ENCODE peak calls at places on chromosomes 12 and 14, in nine cellular contexts. C is HL-60, S is GM23338, I is GM12892, Q is HCT116, P is spleen, V is prostate gland, A is Panc1, W is stomach. T is an unnamed sample.

GRCh38 chr14:94771906-94772468 is 2.1 kb upstream of the GSC start:
- DNase-seq in C (no peak), S (peak), I (no peak), Q (no peak), P (peak), V (no peak), A (no peak), W (no peak), T (no peak)

GRCh38 chr14:55588259-55588699 is 8.3 kb downstream of the KTN1 start:
- DNase-seq in C (no peak), S (no peak), I (no peak), Q (no peak), P (no peak), V (no peak), A (no peak), W (no peak), T (no peak)

GRCh38 chr12:4152145-4152795 is 121.3 kb upstream of the CCND2 start:
- DNase-seq in C (no peak), S (no peak), I (no peak), Q (no peak), P (no peak), V (no peak), A (no peak), W (no peak), T (no peak)

GRCh38 chr14:55884819-55885218 is 233.4 kb upstream of the PELI2 start:
- DNase-seq in C (no peak), S (no peak), I (no peak), Q (no peak), P (no peak), V (peak), A (no peak), W (no peak), T (no peak)

GRCh38 chr12:130826151-130826801 is 12.8 kb downstream of the STX2 start:
- DNase-seq in C (no peak), S (peak), I (no peak), Q (no peak), P (peak), V (no peak), A (no peak), W (no peak), T (no peak)

GRCh38 chr14:58560208-58560607 is 77.6 kb upstream of the DACT1 start:
- DNase-seq in C (no peak), S (no peak), I (no peak), Q (no peak), P (no peak), V (no peak), A (no peak), W (no peak), T (no peak)

GRCh38 chr12:53324113-53324778 is 2.8 kb upstream of the AAAS start:
- DNase-seq in C (peak), S (peak), I (no peak), Q (no peak), P (peak), V (no peak), A (no peak), W (peak), T (no peak)

GRCh38 chr12:6384499-6385436 is 806 bp downstream of the LTBR start:
- DNase-seq in C (no peak), S (no peak), I (no peak), Q (no peak), P (no peak), V (no peak), A (no peak), W (no peak), T (no peak)

GRCh38 chr12:45331552-45331951 is 115.7 kb downstream of the ANO6 start:
- DNase-seq in C (no peak), S (no peak), I (no peak), Q (no peak), P (no peak), V (no peak), A (no peak), W (no peak), T (no peak)

GRCh38 chr12:117494833-117495714 is 133.6 kb upstream of the NOS1 start:
- DNase-seq in C (no peak), S (peak), I (no peak), Q (no peak), P (no peak), V (peak), A (no peak), W (peak), T (no peak)

GRCh38 chr12:50951112-50951511 is 1.2 kb upstream of the HIGD1C start:
- DNase-seq in C (no peak), S (no peak), I (no peak), Q (no peak), P (no peak), V (no peak), A (no peak), W (no peak), T (peak)

GRCh38 chr12:45305904-45306303 is 90.0 kb downstream of the ANO6 start:
- DNase-seq in C (no peak), S (no peak), I (no peak), Q (no peak), P (no peak), V (no peak), A (no peak), W (no peak), T (no peak)

GRCh38 chr14:104680056-104680805 is 9.2 kb upstream of the INF2 start:
- DNase-seq in C (no peak), S (no peak), I (no peak), Q (no peak), P (peak), V (no peak), A (no peak), W (peak), T (no peak)

GRCh38 chr12:53053223-53054111 is 3.6 kb downstream of the TNS2 start:
- DNase-seq in C (no peak), S (peak), I (peak), Q (peak), P (peak), V (peak), A (no peak), W (peak), T (no peak)

GRCh38 chr12:92408072-92408900 is 262.6 kb upstream of the BTG1 start:
- DNase-seq in C (no peak), S (peak), I (no peak), Q (peak), P (no peak), V (peak), A (peak), W (peak), T (no peak)

GRCh38 chr12:93115646-93116045 is 186.6 kb upstream of the EEA1 start:
- DNase-seq in C (no peak), S (no peak), I (no peak), Q (no peak), P (no peak), V (no peak), A (no peak), W (no peak), T (no peak)

GRCh38 chr14:87745507-87746118 is 247.4 kb downstream of the GALC start:
- DNase-seq in C (peak), S (peak), I (no peak), Q (peak), P (no peak), V (no peak), A (peak), W (no peak), T (no peak)

DNA sequence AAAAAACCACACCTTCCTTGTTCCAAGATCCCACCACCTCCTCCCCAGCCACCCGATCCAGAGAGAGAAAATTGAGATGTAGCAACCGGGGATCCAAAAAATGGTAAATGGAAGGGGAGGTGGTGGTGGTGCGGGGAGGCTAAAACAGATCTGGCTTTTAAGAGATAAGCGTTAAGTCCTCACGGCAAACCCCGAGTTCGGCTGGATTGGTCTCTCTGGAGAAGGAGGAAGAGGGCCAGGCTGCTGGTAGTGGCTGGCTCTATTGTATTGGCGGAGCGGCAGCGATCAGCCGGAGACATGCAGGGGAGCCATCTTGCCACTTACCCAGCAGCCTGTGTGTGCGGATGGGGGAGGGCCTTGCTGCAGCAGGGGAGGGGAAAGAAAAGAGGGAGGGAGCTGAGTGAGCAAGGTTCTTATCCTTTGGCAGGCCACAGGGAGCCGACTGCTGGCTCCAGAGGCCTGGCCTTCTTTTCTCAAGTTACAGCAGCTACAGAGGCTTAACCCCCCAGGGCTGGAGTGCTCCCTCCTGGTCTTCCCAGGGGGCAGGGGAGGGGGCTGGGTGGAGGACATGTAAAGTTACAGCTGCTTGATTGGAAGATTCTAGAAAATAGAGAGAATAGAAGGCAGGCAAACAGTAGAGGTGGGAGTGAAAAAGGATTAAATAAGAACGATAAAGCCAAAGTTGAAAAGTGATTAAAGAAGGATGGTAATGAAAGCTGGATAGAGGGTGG is 14.1 kb upstream of the CDH24 start:
- DNase-seq in C (peak), S (peak), I (peak), Q (no peak), P (peak), V (peak), A (no peak), W (peak), T (peak)
- TF ChIP-seq POLR2AphosphoS5 in C (peak), S (peak), I (peak), Q (peak), P (peak), V (peak), A (peak), W (peak), T (peak)

DNA sequence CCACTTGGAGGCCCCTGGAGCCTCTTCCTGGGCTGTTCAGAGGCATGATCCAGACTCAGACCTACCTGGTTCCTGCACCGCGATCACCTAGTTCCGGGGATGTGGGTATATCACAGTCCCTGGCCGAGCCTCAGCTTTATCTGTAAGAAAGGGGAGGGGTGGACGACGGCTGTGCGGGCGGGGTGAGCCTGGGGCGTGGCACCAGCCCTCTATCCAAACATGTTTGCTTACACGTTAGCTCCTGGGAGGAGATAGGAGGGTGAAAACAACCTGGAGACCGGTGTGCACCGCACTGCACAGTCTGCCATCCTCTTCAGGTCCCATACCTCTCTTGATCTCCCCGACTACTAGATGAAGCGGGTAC is 1.2 kb downstream of the ANKRD9 start:
- DNase-seq in C (no peak), S (no peak), I (no peak), Q (no peak), P (no peak), V (peak), A (no peak), W (peak), T (no peak)
- TF ChIP-seq POLR2AphosphoS5 in C (no peak), S (no peak), I (no peak), Q (no peak), P (no peak), V (peak), A (no peak), W (peak), T (no peak)

GRCh38 chr12:46771268-46771837 is 54.4 kb downstream of the SLC38A4 start:
- DNase-seq in C (no peak), S (peak), I (no peak), Q (no peak), P (no peak), V (no peak), A (no peak), W (no peak), T (no peak)

GRCh38 chr12:46775796-46776195 is 50.0 kb downstream of the SLC38A4 start:
- DNase-seq in C (no peak), S (no peak), I (no peak), Q (no peak), P (no peak), V (no peak), A (no peak), W (no peak), T (no peak)

GRCh38 chr12:46777587-46777986 is 48.2 kb downstream of the SLC38A4 start:
- DNase-seq in C (no peak), S (no peak), I (no peak), Q (no peak), P (no peak), V (no peak), A (no peak), W (no peak), T (no peak)

GRCh38 chr12:46773537-46773936 is 52.3 kb downstream of the SLC38A4 start:
- DNase-seq in C (no peak), S (no peak), I (no peak), Q (no peak), P (no peak), V (no peak), A (no peak), W (no peak), T (no peak)

GRCh38 chr12:46774011-46774633 is 51.7 kb downstream of the SLC38A4 start:
- DNase-seq in C (no peak), S (no peak), I (no peak), Q (no peak), P (no peak), V (no peak), A (no peak), W (no peak), T (no peak)
- TF ChIP-seq POLR2AphosphoS5 in C (no peak), S (no peak), I (no peak), Q (no peak), P (no peak), V (no peak), A (no peak), W (no peak), T (no peak)

GRCh38 chr12:56687225-56688128 is 607 bp downstream of the PTGES3 start:
- DNase-seq in C (peak), S (no peak), I (peak), Q (no peak), P (peak), V (peak), A (no peak), W (peak), T (no peak)
- TF ChIP-seq POLR2AphosphoS5 in C (peak), S (no peak), I (peak), Q (no peak), P (no peak), V (no peak), A (peak), W (no peak), T (no peak)

DNA sequence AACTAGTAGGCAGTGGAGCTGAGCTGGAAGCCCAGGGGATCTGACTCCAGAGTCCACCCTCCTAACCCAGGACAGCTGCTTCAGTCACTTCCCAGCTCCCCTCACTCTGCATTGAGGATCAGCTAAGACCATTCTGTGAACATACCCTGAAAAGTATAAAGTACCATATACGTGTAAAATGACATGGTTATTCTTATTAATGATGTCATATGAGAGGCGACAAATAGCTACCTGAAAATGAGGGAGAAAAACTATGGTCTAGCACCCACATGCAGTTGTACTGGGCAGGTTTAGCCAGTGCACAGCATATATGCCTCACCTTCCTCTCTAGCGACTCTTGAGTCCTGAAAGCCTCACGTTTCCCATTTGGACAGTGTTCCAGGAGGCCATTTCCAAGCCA is 461.9 kb downstream of the RAD51B start:
- DNase-seq in C (no peak), S (no peak), I (no peak), Q (no peak), P (no peak), V (no peak), A (no peak), W (no peak), T (no peak)
- TF ChIP-seq POLR2AphosphoS5 in C (no peak), S (no peak), I (no peak), Q (no peak), P (no peak), V (no peak), A (no peak), W (no peak), T (no peak)

GRCh38 chr12:62861157-62861535 is 73.8 kb downstream of the PPM1H start:
- DNase-seq in C (no peak), S (no peak), I (no peak), Q (no peak), P (no peak), V (no peak), A (no peak), W (no peak), T (no peak)
- TF ChIP-seq POLR2AphosphoS5 in C (no peak), S (no peak), I (no peak), Q (no peak), P (no peak), V (no peak), A (no peak), W (no peak), T (no peak)

DNA sequence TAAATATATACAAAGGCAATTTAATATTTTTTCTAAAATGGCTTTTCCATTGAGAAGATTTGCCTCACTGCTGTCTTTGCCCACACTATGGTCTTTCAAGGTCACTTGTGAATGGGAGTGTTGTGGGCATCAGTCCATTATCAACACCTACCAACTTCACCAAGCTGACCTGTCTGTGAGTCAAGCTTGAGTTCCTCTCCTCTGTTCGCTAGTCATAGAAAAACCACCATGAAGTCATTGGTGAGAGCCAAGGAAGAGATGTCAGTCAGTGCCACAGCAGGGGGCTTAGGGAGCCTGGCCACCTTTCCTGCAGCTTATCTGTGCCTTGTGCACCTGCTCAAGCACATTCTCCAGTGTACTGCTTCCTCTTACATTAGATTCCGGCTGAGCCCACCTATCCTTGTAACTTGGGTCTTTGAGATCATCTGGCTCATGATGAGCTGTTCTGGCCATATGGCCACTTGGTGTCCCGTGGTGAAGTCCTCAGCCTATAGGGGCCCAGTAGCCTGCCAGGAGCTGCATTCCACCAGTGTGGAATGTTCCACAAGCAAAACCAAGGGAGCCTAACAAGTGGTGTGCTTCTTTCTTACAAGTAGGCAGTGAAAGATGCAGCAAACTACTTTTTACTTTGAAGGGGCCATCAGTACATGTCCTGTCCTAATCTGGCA is 80.8 kb upstream of the C12orf71 start:
- DNase-seq in C (no peak), S (peak), I (no peak), Q (no peak), P (no peak), V (no peak), A (peak), W (no peak), T (no peak)
- TF ChIP-seq POLR2AphosphoS5 in C (no peak), S (no peak), I (no peak), Q (no peak), P (no peak), V (no peak), A (no peak), W (no peak), T (no peak)

GRCh38 chr12:89889051-89889450 is 180.4 kb upstream of the ATP2B1 start:
- DNase-seq in C (no peak), S (no peak), I (no peak), Q (no peak), P (no peak), V (no peak), A (no peak), W (no peak), T (no peak)
- TF ChIP-seq POLR2AphosphoS5 in C (no peak), S (no peak), I (no peak), Q (no peak), P (no peak), V (no peak), A (no peak), W (no peak), T (no peak)

GRCh38 chr14:33369972-33370371 is 431.3 kb downstream of the NPAS3 start:
- DNase-seq in C (no peak), S (no peak), I (no peak), Q (no peak), P (no peak), V (no peak), A (no peak), W (no peak), T (no peak)

GRCh38 chr14:33377596-33378390 is 439.1 kb downstream of the NPAS3 start:
- DNase-seq in C (no peak), S (no peak), I (no peak), Q (no peak), P (no peak), V (no peak), A (no peak), W (no peak), T (no peak)

GRCh38 chr14:33376510-33376909 is 437.8 kb downstream of the NPAS3 start:
- DNase-seq in C (no peak), S (no peak), I (no peak), Q (no peak), P (no peak), V (no peak), A (no peak), W (no peak), T (no peak)

GRCh38 chr14:33375781-33376180 is 437.1 kb downstream of the NPAS3 start:
- DNase-seq in C (no peak), S (no peak), I (no peak), Q (no peak), P (no peak), V (no peak), A (no peak), W (no peak), T (no peak)
- TF ChIP-seq POLR2AphosphoS5 in C (no peak), S (no peak), I (no peak), Q (no peak), P (no peak), V (no peak), A (no peak), W (no peak), T (no peak)

T was measured in vagina.